ENCODE peak calls at places on chromosomes 12 and 14, in nine cellular contexts. D, Q, G, K, U, L, N, X and S are unnamed samples.

GRCh38 chr12:107845980-107846659 is 71.6 kb downstream of the ASCL4 start:
- DNase-seq in Q (no peak), L (no peak), X (no peak), D (peak), K (no peak), U (no peak), N (no peak), G (no peak), S (no peak)

GRCh38 chr12:111033281-111034147 is 113.1 kb upstream of the MYL2 start:
- DNase-seq in X (peak), Q (peak), K (no peak), U (peak), G (no peak), L (no peak), D (no peak), N (no peak), S (peak)

GRCh38 chr14:89176090-89176757 is 240.8 kb downstream of the FOXN3 start:
- DNase-seq in D (no peak), N (no peak), G (no peak), Q (no peak), U (no peak), X (no peak), L (no peak), K (no peak), S (no peak)

GRCh38 chr14:92729632-92730358 is 18.6 kb downstream of the LGMN start:
- DNase-seq in L (no peak), X (no peak), D (peak), U (no peak), G (no peak), N (no peak), Q (no peak), K (no peak), S (no peak)

GRCh38 chr14:63045612-63046320 is 508 bp upstream of the KCNH5 start:
- DNase-seq in U (peak), X (peak), Q (peak), N (no peak), L (peak), D (peak), G (peak), K (no peak), S (peak)

GRCh38 chr12:10211975-10212622 is 578 bp upstream of the GABARAPL1 start:
- DNase-seq in U (peak), K (peak), D (peak), N (peak), L (peak), Q (peak), G (peak), X (peak), S (peak)

GRCh38 chr14:44112774-44113460 is 394.2 kb downstream of the FSCB start:
- DNase-seq in Q (no peak), G (no peak), K (no peak), X (no peak), N (no peak), L (no peak), U (no peak), D (no peak), S (no peak)

GRCh38 chr12:32535260-32535999 is 136.1 kb downstream of the FGD4 start:
- DNase-seq in G (peak), K (peak), Q (peak), U (peak), N (peak), D (peak), L (peak), X (peak), S (peak)

GRCh38 chr12:50059440-50060119 is 2.2 kb downstream of the ASIC1 start:
- DNase-seq in N (peak), Q (no peak), G (no peak), U (no peak), K (no peak), L (no peak), X (no peak), D (peak), S (no peak)

GRCh38 chr12:124666722-124667259 is 99.4 kb upstream of the NCOR2 start:
- DNase-seq in K (no peak), N (no peak), L (no peak), U (no peak), G (no peak), X (no peak), Q (no peak), D (no peak), S (no peak)

GRCh38 chr14:43031598-43031997 is 1424.9 kb downstream of the LRFN5 start:
- DNase-seq in G (peak), D (no peak), N (no peak), Q (no peak), U (no peak), X (no peak), K (no peak), L (no peak), S (no peak)

GRCh38 chr14:61260939-61261776 is 20.0 kb downstream of the TMEM30B start:
- DNase-seq in U (no peak), K (no peak), G (no peak), X (no peak), L (no peak), N (no peak), D (no peak), Q (no peak), S (no peak)

GRCh38 chr14:80584638-80585505 is 356.7 kb downstream of the CEP128 start:
- DNase-seq in K (no peak), D (no peak), X (peak), Q (peak), L (no peak), N (no peak), U (no peak), G (peak), S (no peak)

GRCh38 chr14:39666386-39666785 is 234.2 kb upstream of the FBXO33 start:
- DNase-seq in K (no peak), Q (no peak), U (no peak), N (no peak), X (no peak), G (no peak), L (no peak), D (no peak), S (no peak)

GRCh38 chr12:93415723-93416464 is 25.9 kb downstream of the UBE2N start:
- DNase-seq in K (no peak), U (no peak), G (no peak), X (no peak), D (peak), Q (peak), L (no peak), N (no peak), S (no peak)

GRCh38 chr12:113670742-113671141 is 199.1 kb upstream of the LHX5 start:
- DNase-seq in D (no peak), G (no peak), L (no peak), X (no peak), Q (no peak), U (no peak), K (no peak), N (no peak), S (no peak)

GRCh38 chr12:110807640-110808039 is 39.1 kb upstream of the CCDC63 start:
- DNase-seq in L (no peak), G (no peak), X (no peak), Q (no peak), K (no peak), D (peak), U (peak), N (no peak), S (no peak)

GRCh38 chr14:30214456-30215090 is 286.9 kb upstream of the PRKD1 start:
- DNase-seq in X (peak), G (peak), L (no peak), N (no peak), K (no peak), D (peak), Q (peak), U (no peak), S (peak)

GRCh38 chr12:105278043-105278697 is 42.2 kb upstream of the APPL2 start:
- DNase-seq in G (peak), X (peak), L (no peak), K (no peak), U (no peak), Q (no peak), D (peak), N (no peak), S (no peak)

GRCh38 chr12:92543359-92543758 is 159.4 kb upstream of the PLEKHG7 start:
- DNase-seq in L (no peak), X (no peak), Q (peak), U (no peak), D (no peak), G (no peak), N (no peak), K (no peak), S (no peak)

GRCh38 chr14:89486961-89487360 is 69.9 kb upstream of the FOXN3 start:
- DNase-seq in U (no peak), L (no peak), D (no peak), X (no peak), Q (no peak), G (no peak), K (no peak), N (no peak), S (no peak)

GRCh38 chr14:88829685-88830302 is 5.3 kb downstream of the TTC8 start:
- DNase-seq in U (no peak), D (peak), L (no peak), G (no peak), X (no peak), N (no peak), Q (no peak), K (no peak), S (no peak)

GRCh38 chr12:19988457-19988856 is 379.9 kb upstream of the PDE3A start:
- DNase-seq in L (no peak), K (no peak), D (no peak), N (no peak), Q (no peak), U (no peak), G (no peak), X (no peak), S (no peak)

GRCh38 chr14:71942904-71943694 is 10.9 kb downstream of the RGS6 start:
- DNase-seq in G (no peak), K (no peak), X (no peak), N (no peak), Q (no peak), U (no peak), L (no peak), D (no peak), S (no peak)

GRCh38 chr14:101788016-101788695 is 26.6 kb downstream of the PPP2R5C start:
- DNase-seq in Q (no peak), N (no peak), G (no peak), D (no peak), L (no peak), U (no peak), K (no peak), X (no peak), S (no peak)

GRCh38 chr12:47408171-47408871 is 297.5 kb downstream of the RPAP3 start:
- DNase-seq in L (no peak), D (peak), Q (no peak), N (peak), U (peak), X (no peak), K (peak), G (peak), S (no peak)

GRCh38 chr12:56411781-56412639 is 37.2 kb downstream of the TIMELESS start:
- DNase-seq in D (no peak), N (no peak), X (no peak), Q (no peak), U (no peak), L (no peak), G (no peak), K (no peak), S (no peak)

GRCh38 chr14:105505101-105505500 is 14.1 kb downstream of the TEDC1 start:
- DNase-seq in G (no peak), Q (no peak), D (peak), U (no peak), K (no peak), X (peak), N (no peak), L (no peak), S (no peak)

GRCh38 chr12:6430990-6431353 is 13.8 kb upstream of the CD27 start:
- DNase-seq in G (no peak), Q (no peak), L (no peak), D (no peak), U (no peak), K (peak), N (no peak), X (no peak), S (no peak)

GRCh38 chr12:106301611-106302321 is 767 bp upstream of the TCP11L2 start:
- DNase-seq in G (peak), D (peak), X (peak), K (peak), N (peak), Q (peak), L (no peak), U (peak), S (no peak)

GRCh38 chr12:44551631-44552030 is 324.5 kb downstream of the NELL2 start:
- DNase-seq in D (no peak), K (no peak), N (no peak), U (no peak), G (no peak), L (no peak), X (no peak), Q (no peak), S (no peak)

GRCh38 chr12:752673-753400 is 458 bp downstream of the WNK1 start:
- DNase-seq in X (peak), L (peak), U (peak), D (peak), K (peak), Q (peak), N (peak), G (no peak), S (peak)
- TF ChIP-seq CTCF in X (peak), L (peak), U (peak), D (no peak), K (no peak), Q (no peak), N (no peak), G (no peak), S (no peak)

DNA sequence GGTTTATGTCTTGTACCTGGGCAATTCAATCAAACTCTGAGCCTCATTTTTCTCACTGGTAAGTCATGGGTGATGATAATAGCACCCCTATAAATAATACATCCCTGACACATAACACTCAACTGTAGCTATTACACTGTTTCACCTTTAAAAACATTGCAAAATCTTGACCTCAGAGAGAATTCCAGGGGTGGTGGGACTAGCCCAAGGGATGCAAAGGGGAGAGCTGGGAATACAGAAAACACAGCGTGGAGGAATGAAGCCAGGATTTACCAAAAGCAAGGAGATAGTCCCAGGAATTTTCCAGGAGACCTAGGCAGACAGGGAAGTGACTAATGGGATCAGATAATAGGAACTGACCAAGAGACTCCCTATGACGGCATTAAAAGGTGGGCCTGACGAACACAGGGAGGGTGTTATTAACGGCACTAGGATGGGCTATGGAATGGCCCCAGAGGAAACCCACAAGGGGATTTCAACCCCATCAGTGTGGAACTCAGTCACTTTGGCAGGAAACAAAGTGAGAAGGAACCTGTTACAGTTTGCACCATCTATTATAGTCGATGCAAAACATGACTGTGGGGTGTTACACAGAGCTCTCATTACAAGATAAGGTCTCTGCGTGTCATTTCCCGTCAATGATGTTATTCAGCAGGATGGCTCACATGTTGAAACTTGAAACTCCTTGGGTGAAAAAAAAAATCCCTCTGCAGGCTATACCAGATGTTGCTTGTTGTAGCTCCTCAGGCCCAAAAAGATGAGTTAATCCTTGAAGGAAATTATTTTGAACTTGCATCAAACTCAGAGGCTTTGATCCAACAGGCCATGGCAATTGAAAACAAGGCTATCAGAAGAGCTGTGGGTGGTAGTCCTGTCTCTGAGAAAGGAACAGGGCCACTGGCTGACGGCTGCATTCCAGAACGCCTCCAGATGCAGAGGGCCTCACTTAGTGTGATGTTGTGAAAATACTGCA is 58.7 kb downstream of the DRAM1 start:
- DNase-seq in N (no peak), U (no peak), Q (peak), X (no peak), L (peak), K (no peak), D (peak), G (no peak), S (no peak)
- TF ChIP-seq CTCF in N (no peak), U (no peak), Q (no peak), X (peak), L (no peak), K (no peak), D (peak), G (no peak), S (no peak)

GRCh38 chr14:103205541-103205906 is 82.3 kb downstream of the TNFAIP2 start:
- DNase-seq in D (no peak), G (no peak), X (no peak), N (no peak), L (no peak), Q (no peak), K (no peak), U (no peak), S (no peak)

GRCh38 chr14:103206023-103206481 is 82.8 kb downstream of the TNFAIP2 start:
- DNase-seq in L (no peak), D (no peak), G (no peak), X (no peak), N (no peak), Q (no peak), K (no peak), U (no peak), S (no peak)

GRCh38 chr14:103207038-103207403 is 83.8 kb downstream of the TNFAIP2 start:
- DNase-seq in G (no peak), L (peak), K (peak), X (peak), D (peak), Q (peak), N (no peak), U (peak), S (peak)

GRCh38 chr14:103207404-103208072 is 84.3 kb downstream of the TNFAIP2 start:
- DNase-seq in G (no peak), Q (peak), X (peak), N (no peak), K (no peak), U (peak), L (peak), D (no peak), S (peak)

GRCh38 chr14:103209054-103209453 is 85.8 kb downstream of the TNFAIP2 start:
- DNase-seq in K (no peak), L (no peak), N (no peak), U (no peak), D (no peak), X (peak), Q (no peak), G (no peak), S (no peak)
- TF ChIP-seq CTCF in K (no peak), L (peak), N (no peak), U (peak), D (no peak), X (no peak), Q (peak), G (no peak), S (no peak)

GRCh38 chr12:87270894-87271293 is 758.3 kb downstream of the C12orf50 start:
- DNase-seq in Q (no peak), N (no peak), X (no peak), K (no peak), D (peak), G (no peak), L (no peak), U (no peak), S (no peak)

GRCh38 chr12:87266305-87266704 is 762.9 kb downstream of the C12orf50 start:
- DNase-seq in K (no peak), X (no peak), Q (no peak), N (no peak), L (no peak), G (no peak), U (no peak), D (no peak), S (no peak)
- TF ChIP-seq CTCF in K (peak), X (peak), Q (no peak), N (no peak), L (no peak), G (peak), U (peak), D (peak), S (no peak)

GRCh38 chr14:22589096-22589839 is at the start of gene DAD1:
- DNase-seq in N (peak), U (peak), X (peak), G (peak), K (peak), L (peak), Q (peak), D (peak), S (peak)
- TF ChIP-seq CTCF in N (no peak), U (peak), X (no peak), G (no peak), K (no peak), L (no peak), Q (no peak), D (no peak), S (no peak)

GRCh38 chr14:68084256-68084655 is 264.7 kb downstream of the RAD51B start:
- DNase-seq in N (no peak), U (no peak), X (no peak), K (no peak), L (no peak), D (no peak), G (no peak), Q (peak), S (no peak)
- TF ChIP-seq CTCF in N (no peak), U (peak), X (peak), K (no peak), L (no peak), D (no peak), G (peak), Q (peak), S (peak)

GRCh38 chr14:64444140-64444539 is 21.2 kb upstream of the AKAP5 start:
- DNase-seq in G (no peak), K (peak), D (no peak), L (no peak), Q (no peak), U (no peak), N (no peak), X (no peak), S (no peak)

GRCh38 chr14:64442300-64442988 is 22.9 kb upstream of the AKAP5 start:
- DNase-seq in G (no peak), D (no peak), K (no peak), X (peak), N (no peak), L (no peak), Q (peak), U (no peak), S (no peak)

GRCh38 chr14:64440494-64440893 is 24.8 kb upstream of the AKAP5 start:
- DNase-seq in D (no peak), L (no peak), Q (no peak), U (no peak), K (no peak), N (no peak), G (no peak), X (no peak), S (no peak)

GRCh38 chr14:64447890-64448667 is 17.2 kb upstream of the AKAP5 start:
- DNase-seq in X (no peak), K (no peak), L (no peak), U (no peak), Q (no peak), N (peak), G (no peak), D (no peak), S (no peak)

DNA sequence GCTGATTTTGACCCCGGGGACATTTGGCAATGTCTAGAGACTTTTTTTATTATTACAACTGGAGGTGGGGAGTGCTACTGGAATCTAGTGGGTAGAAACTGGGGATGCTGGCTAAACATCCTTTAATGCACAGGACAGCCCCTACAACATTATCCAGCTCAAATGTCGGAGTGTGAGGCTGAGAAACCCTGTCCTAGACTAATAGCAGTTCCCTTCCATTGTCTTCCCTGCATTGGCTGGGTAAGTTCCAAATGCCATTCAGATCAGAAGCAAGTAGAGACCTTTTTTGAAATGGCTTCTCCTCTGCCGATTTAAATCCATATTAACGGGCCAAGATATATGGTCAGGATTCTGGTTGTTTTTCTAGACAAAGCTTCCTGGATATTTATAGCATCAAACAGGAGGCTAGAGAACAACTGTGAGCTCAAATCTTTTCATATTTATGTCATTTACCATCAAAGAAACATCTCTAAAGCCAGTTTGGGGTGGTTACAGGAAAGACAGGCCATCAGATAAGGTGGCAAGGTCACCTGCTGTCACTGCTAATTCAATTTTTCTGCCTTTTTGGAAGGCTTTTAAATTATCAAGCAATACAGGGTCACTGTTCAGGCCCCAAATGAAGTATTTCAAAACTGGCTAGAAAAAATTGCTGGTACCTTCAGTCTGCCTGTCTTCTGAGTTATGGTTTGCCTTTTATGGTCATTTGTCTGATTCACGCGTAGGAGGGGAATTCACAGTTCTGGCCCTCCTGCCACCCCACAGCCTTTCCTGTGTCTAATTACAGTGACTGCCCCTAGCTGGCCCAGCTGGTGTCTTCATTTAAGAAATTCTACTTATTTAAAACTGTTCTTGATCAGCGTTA is 20.1 kb upstream of the AKAP5 start:
- DNase-seq in N (peak), L (no peak), G (no peak), U (no peak), D (peak), X (peak), Q (no peak), K (peak), S (peak)
- TF ChIP-seq CTCF in N (no peak), L (no peak), G (no peak), U (no peak), D (no peak), X (no peak), Q (no peak), K (no peak), S (no peak)

GRCh38 chr12:29640589-29641345 is 143.0 kb downstream of the TMTC1 start:
- DNase-seq in D (peak), X (no peak), U (peak), N (no peak), L (peak), K (no peak), Q (no peak), G (no peak), S (peak)
- TF ChIP-seq CTCF in D (no peak), X (no peak), U (peak), N (no peak), L (peak), K (no peak), Q (peak), G (no peak), S (no peak)